ENCODE peak calls at places on chromosomes 11 and 22, in seven cellular contexts. K is esophagus muscularis mucosa, V is left lung, B is tibial nerve, X is right cardiac atrium, H is skeletal muscle cell, Y is MM.1S. N is an unnamed sample.

GRCh38 chr11:1335811-1336761 is 26.7 kb upstream of the TOLLIP start:
- DNase-seq in K (peak), V (peak), B (peak), X (peak), H (peak), Y (peak), N (peak)

GRCh38 chr22:39690901-39691620 is 120.5 kb downstream of the CACNA1I start:
- DNase-seq in K (no peak), V (peak), B (no peak), X (peak), H (no peak), Y (no peak), N (no peak)

GRCh38 chr11:134026655-134027343 is 42.1 kb upstream of the JAM3 start:
- DNase-seq in K (no peak), V (no peak), B (no peak), X (no peak), H (no peak), Y (no peak), N (no peak)

GRCh38 chr11:76077575-76078150 is 128.6 kb downstream of the WNT11 start:
- DNase-seq in K (no peak), V (no peak), B (no peak), X (no peak), H (no peak), Y (no peak), N (peak)

GRCh38 chr11:2584812-2585565 is 114.8 kb downstream of the KCNQ1OT1 start:
- DNase-seq in K (peak), V (peak), B (no peak), X (peak), H (no peak), Y (no peak), N (no peak)

GRCh38 chr11:83021780-83022125 is 49.9 kb downstream of the RAB30 start:
- DNase-seq in K (no peak), V (no peak), B (no peak), X (no peak), H (no peak), Y (no peak), N (no peak)

GRCh38 chr11:74777038-74777437 is 28.4 kb downstream of the RNF169 start:
- DNase-seq in K (no peak), V (no peak), B (no peak), X (no peak), H (no peak), Y (no peak), N (no peak)

GRCh38 chr11:8566613-8567210 is 27.3 kb downstream of the STK33 start:
- DNase-seq in K (no peak), V (no peak), B (no peak), X (peak), H (no peak), Y (peak), N (peak)

GRCh38 chr11:110755961-110756360 is 43.7 kb upstream of the ARHGAP20 start:
- DNase-seq in K (no peak), V (no peak), B (no peak), X (no peak), H (no peak), Y (no peak), N (no peak)

GRCh38 chr22:27108425-27109114 is 451.2 kb downstream of the MIAT start:
- DNase-seq in K (peak), V (peak), B (peak), X (peak), H (no peak), Y (no peak), N (no peak)

GRCh38 chr22:19892249-19892879 is 37.7 kb upstream of the GNB1L start:
- DNase-seq in K (no peak), V (peak), B (no peak), X (peak), H (no peak), Y (no peak), N (peak)

GRCh38 chr11:128790200-128790599 is 76.9 kb downstream of the KCNJ1 start:
- DNase-seq in K (no peak), V (no peak), B (peak), X (peak), H (no peak), Y (no peak), N (no peak)

GRCh38 chr22:33635766-33636165 is 284.5 kb downstream of the LARGE1 start:
- DNase-seq in K (no peak), V (no peak), B (no peak), X (no peak), H (no peak), Y (no peak), N (no peak)

GRCh38 chr11:67278939-67279588 is 10.0 kb upstream of the ANKRD13D start:
- DNase-seq in K (no peak), V (peak), B (no peak), X (peak), H (no peak), Y (no peak), N (no peak)

GRCh38 chr11:116696381-116696941 is 76.3 kb downstream of the BUD13 start:
- DNase-seq in K (peak), V (no peak), B (no peak), X (no peak), H (no peak), Y (no peak), N (no peak)

GRCh38 chr11:45021692-45022130 is 71.0 kb upstream of the TP53I11 start:
- DNase-seq in K (peak), V (no peak), B (peak), X (peak), H (peak), Y (peak), N (no peak)

GRCh38 chr22:30424471-30425326 is 869 bp upstream of the MTFP1 start:
- DNase-seq in K (no peak), V (no peak), B (no peak), X (no peak), H (no peak), Y (peak), N (peak)

GRCh38 chr22:24443668-24444067 is 16.3 kb downstream of the ADORA2A start:
- DNase-seq in K (no peak), V (no peak), B (no peak), X (no peak), H (no peak), Y (no peak), N (no peak)

GRCh38 chr22:27747396-27748256 is 53.9 kb downstream of the MN1 start:
- DNase-seq in K (no peak), V (no peak), B (no peak), X (no peak), H (no peak), Y (no peak), N (no peak)

GRCh38 chr11:66951135-66951534 is 7.0 kb downstream of the PC start:
- DNase-seq in K (no peak), V (no peak), B (no peak), X (no peak), H (no peak), Y (no peak), N (no peak)

GRCh38 chr22:38230108-38230825 is 28.5 kb downstream of the MAFF start:
- DNase-seq in K (no peak), V (no peak), B (no peak), X (peak), H (no peak), Y (no peak), N (peak)

GRCh38 chr11:60485987-60486386 is 6.6 kb upstream of the MS4A12 start:
- DNase-seq in K (no peak), V (no peak), B (no peak), X (no peak), H (no peak), Y (peak), N (peak)

GRCh38 chr11:17719940-17720795 is 797 bp downstream of the MYOD1 start:
- DNase-seq in K (no peak), V (no peak), B (no peak), X (no peak), H (no peak), Y (no peak), N (no peak)

GRCh38 chr11:1557904-1558831 is 13.9 kb downstream of the DUSP8 start:
- DNase-seq in K (no peak), V (peak), B (peak), X (peak), H (peak), Y (no peak), N (no peak)

GRCh38 chr22:38567531-38568245 is 2.3 kb downstream of the DMC1 start:
- DNase-seq in K (no peak), V (no peak), B (no peak), X (no peak), H (no peak), Y (no peak), N (no peak)

GRCh38 chr22:30890689-30891442 is 77.7 kb downstream of the MORC2 start:
- DNase-seq in K (no peak), V (peak), B (no peak), X (no peak), H (no peak), Y (peak), N (peak)

GRCh38 chr11:130652671-130653335 is 204.4 kb downstream of the ADAMTS15 start:
- DNase-seq in K (peak), V (no peak), B (peak), X (peak), H (peak), Y (peak), N (no peak)

GRCh38 chr11:133957926-133958325 is 1.2 kb upstream of the IGSF9B start:
- DNase-seq in K (peak), V (peak), B (no peak), X (peak), H (no peak), Y (no peak), N (no peak)

GRCh38 chr11:123069878-123070821 is 8.2 kb upstream of the HSPA8 start:
- DNase-seq in K (no peak), V (no peak), B (no peak), X (no peak), H (no peak), Y (peak), N (peak)

GRCh38 chr11:2700415-2701211 is 819 bp upstream of the KCNQ1OT1 start:
- DNase-seq in K (no peak), V (peak), B (peak), X (peak), H (no peak), Y (peak), N (peak)

GRCh38 chr11:19597876-19598275 is 114.8 kb upstream of the NAV2 start:
- DNase-seq in K (no peak), V (no peak), B (no peak), X (no peak), H (peak), Y (no peak), N (no peak)

GRCh38 chr11:70779433-70780245 is 381.3 kb downstream of the CTTN start:
- DNase-seq in K (no peak), V (no peak), B (no peak), X (no peak), H (no peak), Y (no peak), N (no peak)

GRCh38 chr11:65425105-65425970 is 2.7 kb downstream of the NEAT1 start:
- DNase-seq in K (no peak), V (no peak), B (no peak), X (peak), H (no peak), Y (peak), N (peak)

GRCh38 chr11:116272181-116272789 is 500.5 kb downstream of the BUD13 start:
- DNase-seq in K (no peak), V (no peak), B (no peak), X (no peak), H (no peak), Y (no peak), N (no peak)

GRCh38 chr11:119573858-119574257 is 150.9 kb upstream of the THY1 start:
- DNase-seq in K (no peak), V (no peak), B (no peak), X (no peak), H (no peak), Y (no peak), N (peak)

GRCh38 chr11:119489087-119489486 is 66.1 kb upstream of the THY1 start:
- DNase-seq in K (no peak), V (no peak), B (no peak), X (no peak), H (no peak), Y (no peak), N (no peak)

GRCh38 chr11:45554230-45554967 is 111.0 kb downstream of the CHST1 start:
- DNase-seq in K (no peak), V (no peak), B (peak), X (peak), H (no peak), Y (no peak), N (no peak)

GRCh38 chr11:66495401-66495844 is 15.0 kb upstream of the BBS1 start:
- DNase-seq in K (no peak), V (no peak), B (no peak), X (no peak), H (no peak), Y (no peak), N (no peak)

GRCh38 chr22:36160499-36160942 is at the start of gene APOL3:
- DNase-seq in K (peak), V (no peak), B (peak), X (peak), H (no peak), Y (peak), N (peak)

GRCh38 chr11:125167954-125168821 is 3.6 kb downstream of the PKNOX2 start:
- DNase-seq in K (no peak), V (no peak), B (no peak), X (no peak), H (peak), Y (no peak), N (no peak)

GRCh38 chr11:125170406-125171031 is 6.0 kb downstream of the PKNOX2 start:
- DNase-seq in K (no peak), V (no peak), B (peak), X (peak), H (peak), Y (no peak), N (no peak)

GRCh38 chr11:125167292-125167953 is 2.9 kb downstream of the PKNOX2 start:
- DNase-seq in K (no peak), V (no peak), B (no peak), X (peak), H (no peak), Y (no peak), N (no peak)

GRCh38 chr11:125170001-125170405 is 5.5 kb downstream of the PKNOX2 start:
- DNase-seq in K (no peak), V (no peak), B (no peak), X (peak), H (no peak), Y (no peak), N (no peak)

GRCh38 chr11:125168875-125169537 is 4.5 kb downstream of the PKNOX2 start:
- DNase-seq in K (no peak), V (no peak), B (no peak), X (no peak), H (no peak), Y (no peak), N (no peak)
- H3K4me3 ChIP-seq in K (no peak), V (no peak), B (no peak), X (no peak), H (peak), Y (no peak), N (no peak)

GRCh38 chr11:64291746-64292457 is 800 bp downstream of the KCNK4 start:
- DNase-seq in K (no peak), V (peak), B (no peak), X (no peak), H (no peak), Y (no peak), N (no peak)

GRCh38 chr11:64290352-64290751 is 750 bp upstream of the KCNK4 start:
- DNase-seq in K (no peak), V (no peak), B (no peak), X (no peak), H (no peak), Y (peak), N (no peak)

GRCh38 chr11:64294665-64295289 is 3.7 kb downstream of the KCNK4 start:
- DNase-seq in K (no peak), V (no peak), B (no peak), X (no peak), H (no peak), Y (no peak), N (no peak)

GRCh38 chr11:64290894-64291745 is at the start of gene KCNK4:
- DNase-seq in K (no peak), V (no peak), B (no peak), X (no peak), H (no peak), Y (peak), N (no peak)

GRCh38 chr11:64292458-64293254 is 1.6 kb downstream of the KCNK4 start:
- DNase-seq in K (no peak), V (no peak), B (no peak), X (no peak), H (no peak), Y (peak), N (no peak)
- H3K4me3 ChIP-seq in K (peak), V (no peak), B (peak), X (peak), H (peak), Y (no peak), N (no peak)

GRCh38 chr22:45552017-45552411 is 49.3 kb downstream of the FBLN1 start:
- DNase-seq in K (no peak), V (no peak), B (no peak), X (no peak), H (no peak), Y (no peak), N (no peak)
- H3K4me3 ChIP-seq in K (no peak), V (no peak), B (no peak), X (no peak), H (no peak), Y (no peak), N (no peak)

GRCh38 chr22:50267591-50268390 is 2.4 kb downstream of the MAPK11 start:
- DNase-seq in K (no peak), V (no peak), B (peak), X (peak), H (no peak), Y (no peak), N (peak)
- H3K4me3 ChIP-seq in K (peak), V (no peak), B (no peak), X (peak), H (peak), Y (no peak), N (peak)

N was measured in OCI-LY7.